ENCODE peak calls at places on chromosomes 4 and X, in seven cellular contexts. U, R, Y, T, H, I and E are unnamed samples.

GRCh38 chr4:16464651-16465050 is 238.4 kb upstream of the TAPT1 start:
- DNase-seq in U (no peak), R (no peak), Y (no peak), T (no peak), H (no peak), I (peak; percentile 29), E (no peak)

GRCh38 chr4:137310156-137310555 is 222.1 kb downstream of the PCDH18 start:
- DNase-seq in U (no peak), R (no peak), Y (no peak), T (no peak), H (no peak), I (peak; percentile 28), E (no peak)

GRCh38 chr4:184568770-184569169 is 80.5 kb downstream of the CASP3 start:
- DNase-seq in U (no peak), R (no peak), Y (no peak), T (no peak), H (no peak), I (peak; percentile 48), E (no peak)

GRCh38 chrX:123920065-123920785 is 41.3 kb upstream of the STAG2 start:
- DNase-seq in U (no peak), R (no peak), Y (no peak), T (no peak), H (no peak), I (peak; percentile 60), E (no peak)

GRCh38 chr4:38660838-38661237 is 3.2 kb upstream of the KLF3 start:
- DNase-seq in U (no peak), R (no peak), Y (no peak), T (no peak), H (no peak), I (no peak), E (no peak)

GRCh38 chrX:39633293-39633692 is 464.5 kb downstream of the BCOR start:
- DNase-seq in U (peak; percentile 81), R (no peak), Y (no peak), T (no peak), H (no peak), I (no peak), E (no peak)

GRCh38 chrX:40244980-40245379 is 147.2 kb upstream of the BCOR start:
- DNase-seq in U (peak; percentile 67), R (no peak), Y (no peak), T (no peak), H (no peak), I (peak; percentile 86), E (no peak)

GRCh38 chr4:107592518-107592917 is 127.5 kb downstream of the PAPSS1 start:
- DNase-seq in U (no peak), R (no peak), Y (no peak), T (no peak), H (peak; percentile 5), I (no peak), E (no peak)

GRCh38 chrX:12379666-12380065 is 241.4 kb downstream of the FRMPD4 start:
- DNase-seq in U (no peak), R (no peak), Y (no peak), T (no peak), H (no peak), I (peak; percentile 56), E (no peak)

GRCh38 chrX:41596586-41596985 is 92.2 kb upstream of the GPR34 start:
- DNase-seq in U (no peak), R (no peak), Y (no peak), T (no peak), H (no peak), I (peak; percentile 3), E (no peak)

GRCh38 chrX:147735364-147735763 is 176.4 kb upstream of the FMR1 start:
- DNase-seq in U (no peak), R (no peak), Y (no peak), T (no peak), H (no peak), I (no peak), E (no peak)

GRCh38 chr4:76897522-76898384 is at the start of gene SOWAHB:
- DNase-seq in U (no peak), R (no peak), Y (no peak), T (peak; percentile 42), H (no peak), I (no peak), E (peak; percentile 87)

GRCh38 chr4:7906171-7906581 is 33.5 kb downstream of the AFAP1 start:
- DNase-seq in U (no peak), R (no peak), Y (no peak), T (no peak), H (no peak), I (peak; percentile 38), E (no peak)

GRCh38 chr4:99856166-99856565 is 38.1 kb downstream of the LAMTOR3 start:
- DNase-seq in U (no peak), R (no peak), Y (no peak), T (no peak), H (peak; percentile 24), I (peak; percentile 62), E (no peak)

GRCh38 chr4:3516836-3517730 is 15.1 kb downstream of the LRPAP1 start:
- DNase-seq in U (peak; percentile 5), R (no peak), Y (no peak), T (no peak), H (no peak), I (peak; percentile 9), E (no peak)

GRCh38 chr4:141131738-141132688 is 1.3 kb downstream of the RNF150 start:
- DNase-seq in U (peak; percentile 49), R (no peak), Y (no peak), T (no peak), H (no peak), I (no peak), E (no peak)

GRCh38 chr4:70239497-70239896 is 2.9 kb upstream of the CSN3 start:
- DNase-seq in U (no peak), R (no peak), Y (no peak), T (no peak), H (no peak), I (no peak), E (no peak)

GRCh38 chr4:87007345-87008181 is 72.8 kb downstream of the AFF1 start:
- DNase-seq in U (peak; percentile 69), R (peak; percentile 79), Y (peak; percentile 5), T (peak; percentile 26), H (peak; percentile 84), I (peak; percentile 59), E (no peak)

GRCh38 chr4:105483840-105484239 is 10.0 kb upstream of the PPA2 start:
- DNase-seq in U (no peak), R (no peak), Y (no peak), T (no peak), H (no peak), I (no peak), E (no peak)

GRCh38 chrX:70172226-70172625 is 5.1 kb upstream of the DGAT2L6 start:
- DNase-seq in U (no peak), R (no peak), Y (no peak), T (no peak), H (no peak), I (no peak), E (no peak)

GRCh38 chr4:7861440-7861881 is 78.2 kb downstream of the AFAP1 start:
- DNase-seq in U (no peak), R (no peak), Y (no peak), T (no peak), H (no peak), I (peak; percentile 96), E (no peak)

GRCh38 chrX:47221756-47222155 is 3.3 kb downstream of the CDK16 start:
- DNase-seq in U (no peak), R (no peak), Y (no peak), T (no peak), H (no peak), I (no peak), E (no peak)

GRCh38 chr4:137735561-137736104 is 203.3 kb upstream of the PCDH18 start:
- DNase-seq in U (no peak), R (no peak), Y (no peak), T (no peak), H (no peak), I (no peak), E (no peak)

GRCh38 chr4:73161527-73162185 is 92.1 kb upstream of the COX18 start:
- DNase-seq in U (no peak), R (no peak), Y (no peak), T (no peak), H (no peak), I (peak; percentile 4), E (no peak)